ENCODE peak calls at places on chromosomes 3 and 15, in four cellular contexts. One of them, this sample, is unnamed.

GRCh38 chr15:67174864-67175573 is 79.4 kb downstream of the AAGAB start:
- DNase-seq in thoracic aorta: no peak
- DNase-seq in CD8-positive, alpha-beta T cell: no peak
- DNase-seq in Peyer's patch: no peak
- DNase-seq in this sample: no peak

GRCh38 chr3:187315872-187316271 is 24.3 kb upstream of the MASP1 start:
- DNase-seq in Peyer's patch: no peak
- DNase-seq in thoracic aorta: no peak
- DNase-seq in CD8-positive, alpha-beta T cell: no peak
- DNase-seq in this sample: no peak

GRCh38 chr15:89115547-89115946 is 27.3 kb downstream of the ABHD2 start:
- DNase-seq in CD8-positive, alpha-beta T cell: no peak
- DNase-seq in Peyer's patch: no peak
- DNase-seq in thoracic aorta: no peak
- DNase-seq in this sample: peak; percentile 49

GRCh38 chr3:32189693-32190092 is 48.8 kb upstream of the CMTM8 start:
- DNase-seq in Peyer's patch: no peak
- DNase-seq in CD8-positive, alpha-beta T cell: no peak
- DNase-seq in thoracic aorta: no peak
- DNase-seq in this sample: no peak

GRCh38 chr3:69541059-69541471 is 155.2 kb upstream of the FRMD4B start:
- DNase-seq in thoracic aorta: no peak
- DNase-seq in Peyer's patch: no peak
- DNase-seq in CD8-positive, alpha-beta T cell: no peak
- DNase-seq in this sample: no peak

GRCh38 chr3:53258600-53259426 is 3.0 kb upstream of the TKT start:
- DNase-seq in CD8-positive, alpha-beta T cell: no peak
- DNase-seq in Peyer's patch: no peak
- DNase-seq in thoracic aorta: no peak
- DNase-seq in this sample: no peak

GRCh38 chr3:54527953-54528352 is 399.9 kb downstream of the LRTM1 start:
- DNase-seq in CD8-positive, alpha-beta T cell: no peak
- DNase-seq in thoracic aorta: peak; percentile 28
- DNase-seq in Peyer's patch: no peak
- DNase-seq in this sample: no peak

GRCh38 chr3:197545111-197545510 is 10.7 kb downstream of the BDH1 start:
- DNase-seq in thoracic aorta: no peak
- DNase-seq in Peyer's patch: no peak
- DNase-seq in CD8-positive, alpha-beta T cell: no peak
- DNase-seq in this sample: no peak

GRCh38 chr3:67609709-67610108 is 44.7 kb downstream of the SUCLG2 start:
- DNase-seq in Peyer's patch: no peak
- DNase-seq in thoracic aorta: no peak
- DNase-seq in CD8-positive, alpha-beta T cell: no peak
- DNase-seq in this sample: no peak

GRCh38 chr3:152961323-152961722 is 126.4 kb downstream of the P2RY1 start:
- DNase-seq in CD8-positive, alpha-beta T cell: no peak
- DNase-seq in Peyer's patch: no peak
- DNase-seq in thoracic aorta: no peak
- DNase-seq in this sample: peak; percentile 34

GRCh38 chr3:133943639-133944131 is 48.0 kb upstream of the RAB6B start:
- DNase-seq in Peyer's patch: no peak
- DNase-seq in thoracic aorta: no peak
- DNase-seq in CD8-positive, alpha-beta T cell: no peak
- DNase-seq in this sample: peak; percentile 96

GRCh38 chr3:188283347-188283746 is 129.4 kb downstream of the LPP start:
- DNase-seq in CD8-positive, alpha-beta T cell: no peak
- DNase-seq in Peyer's patch: no peak
- DNase-seq in thoracic aorta: no peak
- DNase-seq in this sample: no peak

GRCh38 chr15:90836296-90836871 is 32.0 kb upstream of the FURIN start:
- DNase-seq in Peyer's patch: no peak
- DNase-seq in thoracic aorta: no peak
- DNase-seq in CD8-positive, alpha-beta T cell: no peak
- DNase-seq in this sample: peak; percentile 54

GRCh38 chr15:39963806-39964205 is 29.9 kb downstream of the EIF2AK4 start:
- DNase-seq in thoracic aorta: no peak
- DNase-seq in Peyer's patch: no peak
- DNase-seq in CD8-positive, alpha-beta T cell: no peak
- DNase-seq in this sample: no peak

GRCh38 chr3:48320994-48321393 is 12.5 kb downstream of the SPINK8 start:
- DNase-seq in thoracic aorta: no peak
- DNase-seq in CD8-positive, alpha-beta T cell: no peak
- DNase-seq in Peyer's patch: no peak
- DNase-seq in this sample: no peak

GRCh38 chr3:39721076-39721475 is 88.3 kb upstream of the MYRIP start:
- DNase-seq in thoracic aorta: no peak
- DNase-seq in Peyer's patch: no peak
- DNase-seq in CD8-positive, alpha-beta T cell: no peak
- DNase-seq in this sample: no peak

DNA sequence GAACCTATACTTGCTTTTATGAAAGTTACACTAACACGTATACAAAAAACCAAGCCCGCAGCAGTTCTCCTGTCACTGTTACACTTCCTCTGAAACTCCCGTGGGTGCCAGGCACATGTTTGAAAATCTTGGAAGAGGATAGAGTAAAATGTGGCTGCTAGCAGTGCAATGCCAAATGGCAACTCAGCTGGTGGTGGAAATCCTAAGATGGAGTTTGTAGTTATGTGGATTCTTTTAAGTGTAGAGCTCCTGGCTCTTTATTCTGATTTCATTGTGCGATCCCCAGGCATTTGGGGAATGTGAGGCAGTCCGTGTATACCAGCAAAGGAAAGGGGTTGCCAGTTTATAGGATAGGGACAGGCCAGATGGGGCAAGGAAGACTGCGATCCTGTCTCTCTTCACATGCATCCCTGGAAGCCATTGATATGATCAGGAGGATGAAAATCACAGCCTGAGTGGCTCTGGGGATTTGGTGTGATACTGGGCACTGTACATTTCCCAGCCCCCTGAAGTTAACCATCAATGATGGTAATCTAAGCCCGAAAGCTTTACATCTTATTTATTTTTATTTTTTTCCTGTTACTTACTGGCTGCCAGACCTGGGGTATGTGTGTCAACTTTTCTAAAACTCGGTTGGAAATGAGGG is 1.1 kb downstream of the STAC start:
- DNase-seq in CD8-positive, alpha-beta T cell: no peak
- DNase-seq in thoracic aorta: no peak
- DNase-seq in Peyer's patch: no peak
- DNase-seq in this sample: peak; percentile 12
- H3K4me3 ChIP-seq in CD8-positive, alpha-beta T cell: no peak overlapping the region
- H3K4me3 ChIP-seq in thoracic aorta: peak overlapping the region; percentile 87
- H3K4me3 ChIP-seq in Peyer's patch: no peak overlapping the region
- H3K4me3 ChIP-seq in this sample: peak overlapping the region; percentile 74

GRCh38 chr15:80856809-80857377 is 77.7 kb downstream of the CEMIP start:
- DNase-seq in Peyer's patch: no peak
- DNase-seq in CD8-positive, alpha-beta T cell: no peak
- DNase-seq in thoracic aorta: no peak
- DNase-seq in this sample: peak; percentile 49
- TF ChIP-seq CTCF in Peyer's patch: no peak
- TF ChIP-seq CTCF in CD8-positive, alpha-beta T cell: no peak
- TF ChIP-seq CTCF in thoracic aorta: no peak
- TF ChIP-seq CTCF in this sample: no peak

DNA sequence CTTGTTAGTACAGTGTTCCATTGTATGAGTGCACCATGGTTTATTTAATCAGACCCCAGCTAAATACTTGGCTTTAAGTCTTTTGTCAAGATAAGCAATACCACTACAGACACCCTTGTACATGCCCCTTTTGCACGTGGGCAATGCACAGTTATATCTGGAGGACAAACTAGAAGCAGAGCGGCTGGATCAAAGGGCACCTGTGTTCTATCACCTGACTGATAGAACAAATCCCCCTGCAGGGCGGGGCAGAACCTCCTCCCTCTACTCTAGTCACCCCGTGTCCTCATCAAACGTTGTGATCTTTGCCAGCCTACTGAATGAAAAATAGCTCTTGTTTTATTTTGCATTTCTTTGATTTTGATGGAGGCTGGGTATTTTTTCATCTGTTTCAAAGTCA is 314.9 kb downstream of the TLE3 start:
- DNase-seq in thoracic aorta: no peak
- DNase-seq in CD8-positive, alpha-beta T cell: no peak
- DNase-seq in Peyer's patch: no peak
- DNase-seq in this sample: no peak
- H3K4me3 ChIP-seq in thoracic aorta: no peak overlapping the region
- H3K4me3 ChIP-seq in CD8-positive, alpha-beta T cell: no peak overlapping the region
- H3K4me3 ChIP-seq in Peyer's patch: no peak overlapping the region
- H3K4me3 ChIP-seq in this sample: no peak overlapping the region

GRCh38 chr3:155753038-155753647 is 8.3 kb upstream of the PLCH1 start:
- DNase-seq in Peyer's patch: no peak
- DNase-seq in CD8-positive, alpha-beta T cell: no peak
- DNase-seq in thoracic aorta: no peak
- DNase-seq in this sample: peak; percentile 23
- TF ChIP-seq CTCF in Peyer's patch: peak; percentile 44
- TF ChIP-seq CTCF in CD8-positive, alpha-beta T cell: peak; percentile 22
- TF ChIP-seq CTCF in thoracic aorta: no peak
- TF ChIP-seq CTCF in this sample: peak; percentile 47

DNA sequence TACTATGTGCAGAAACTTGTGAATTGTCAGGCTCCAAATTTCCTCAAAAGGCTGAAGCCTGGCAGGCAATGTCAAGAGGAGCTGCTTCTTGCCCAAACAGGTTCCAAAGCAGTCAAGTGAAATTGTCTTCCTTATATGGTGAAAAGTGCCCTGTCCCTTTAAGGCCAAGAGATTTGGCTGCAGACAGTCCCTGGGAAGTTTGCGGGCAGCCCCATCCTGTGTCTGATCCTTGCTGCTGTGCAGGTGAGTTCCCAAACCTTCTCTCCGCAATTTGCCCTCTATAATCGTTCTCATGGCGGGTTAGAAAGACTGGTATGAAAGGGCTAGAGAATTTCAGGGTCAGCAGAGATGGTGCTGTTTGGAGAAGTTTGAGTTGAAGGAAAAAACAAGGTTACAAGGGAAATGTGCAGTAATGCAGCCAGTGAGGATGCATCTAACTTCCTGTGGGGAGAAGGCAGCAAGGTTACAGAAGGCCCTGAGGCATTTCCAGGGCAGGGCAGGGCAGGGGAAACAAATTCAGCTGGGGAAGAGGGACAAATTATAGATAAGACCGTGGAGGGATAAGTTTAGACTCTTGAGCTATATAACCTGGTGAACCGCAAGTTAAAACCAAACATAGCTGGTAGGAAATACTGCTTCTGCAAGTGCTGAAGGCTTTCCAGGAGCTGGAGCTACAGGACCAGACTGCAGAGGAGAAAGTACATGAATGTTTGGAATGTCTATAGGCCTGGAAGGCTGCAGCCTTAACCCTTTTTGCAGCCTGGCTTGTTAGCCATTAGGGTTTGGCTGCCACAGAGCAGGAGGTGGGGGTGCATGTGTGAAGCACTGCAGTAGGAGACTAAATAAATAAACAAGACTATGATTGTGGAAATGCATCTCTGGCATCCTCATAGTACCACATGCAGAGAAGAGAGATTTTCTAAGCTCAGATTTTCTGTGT is 256.2 kb upstream of the IL12A start:
- DNase-seq in CD8-positive, alpha-beta T cell: no peak
- DNase-seq in Peyer's patch: no peak
- DNase-seq in thoracic aorta: no peak
- DNase-seq in this sample: peak; percentile 89
- H3K4me3 ChIP-seq in CD8-positive, alpha-beta T cell: no peak overlapping the region
- H3K4me3 ChIP-seq in Peyer's patch: no peak overlapping the region
- H3K4me3 ChIP-seq in thoracic aorta: peak overlapping the region; percentile 67
- H3K4me3 ChIP-seq in this sample: no peak overlapping the region

DNA sequence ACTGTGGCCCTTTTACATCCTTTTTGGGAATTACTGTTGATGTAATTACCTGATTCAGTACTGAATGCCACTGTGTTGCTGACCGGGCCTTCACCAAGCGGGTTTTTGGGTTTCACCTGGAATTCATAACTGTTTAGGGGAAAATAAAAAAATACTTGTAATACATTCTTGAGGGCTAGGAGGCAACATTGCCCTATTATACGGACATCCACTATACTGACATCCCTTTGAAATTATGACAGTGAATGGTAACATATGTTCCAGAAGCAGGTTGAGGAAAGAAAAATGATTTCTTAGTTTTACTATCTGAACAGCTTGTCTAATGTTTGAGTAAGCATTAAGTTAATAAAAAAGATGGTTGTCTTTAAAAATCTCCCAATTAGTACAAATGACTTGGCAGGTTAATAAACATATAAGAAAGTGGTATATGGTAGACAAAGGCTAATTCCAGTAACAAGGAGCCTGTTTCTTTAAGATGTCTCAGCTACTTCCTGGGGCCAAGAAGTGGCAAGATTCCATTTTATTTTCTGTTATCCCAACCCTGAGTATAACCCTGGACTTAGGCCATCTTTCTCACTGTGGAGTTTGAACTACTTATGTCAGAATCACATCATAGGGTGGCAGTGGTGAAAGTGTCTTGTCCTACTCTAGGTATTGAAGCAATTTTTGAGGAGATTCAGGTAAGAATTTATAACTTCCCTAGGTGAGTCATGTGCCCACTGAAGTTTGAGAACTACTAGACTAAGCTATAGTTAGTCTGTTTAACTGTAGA is 45.5 kb downstream of the TFG start:
- DNase-seq in CD8-positive, alpha-beta T cell: no peak
- DNase-seq in Peyer's patch: no peak
- DNase-seq in thoracic aorta: no peak
- DNase-seq in this sample: no peak
- TF ChIP-seq CTCF in CD8-positive, alpha-beta T cell: no peak
- TF ChIP-seq CTCF in Peyer's patch: no peak
- TF ChIP-seq CTCF in thoracic aorta: no peak
- TF ChIP-seq CTCF in this sample: no peak

GRCh38 chr15:72319985-72320671 is at the start of gene CELF6:
- DNase-seq in thoracic aorta: peak; percentile 38
- DNase-seq in CD8-positive, alpha-beta T cell: peak; percentile 55
- DNase-seq in Peyer's patch: peak; percentile 71
- DNase-seq in this sample: peak; percentile 79
- H3K4me3 ChIP-seq in thoracic aorta: peak within 1 kb of the TSS; percentile 70
- H3K4me3 ChIP-seq in CD8-positive, alpha-beta T cell: peak within 1 kb of the TSS; percentile 14
- H3K4me3 ChIP-seq in Peyer's patch: peak within 1 kb of the TSS; percentile 55
- H3K4me3 ChIP-seq in this sample: peak within 1 kb of the TSS; percentile 47